ENCODE peak calls at places on chromosomes 3 and 15, in seven cellular contexts. S is T-cell; Z is CD4-positive, alpha-beta T cell; D is hippocampal formation; P is T-helper 2 cell; R is fibroblast of villous mesenchyme; I is KG1. T is an unnamed sample.
A peak's percentile ranks its signal among the peaks of the same experiment; 100 is the strongest.

GRCh38 chr15:51846463-51847230 is 17.2 kb downstream of the TMOD3 start:
- DNase-seq in S (no peak), Z (no peak), D (no peak), P (no peak), R (peak; percentile 78), I (no peak), T (no peak)

GRCh38 chr3:69866988-69867720 is 127.9 kb downstream of the MITF start:
- DNase-seq in S (no peak), Z (no peak), D (no peak), P (no peak), R (peak; percentile 56), I (no peak), T (no peak)

GRCh38 chr3:114608293-114608692 is 314.5 kb downstream of the TIGIT start:
- DNase-seq in S (no peak), Z (no peak), D (no peak), P (no peak), R (peak; percentile 89), I (no peak), T (no peak)

GRCh38 chr3:66468016-66468735 is 32.6 kb downstream of the LRIG1 start:
- DNase-seq in S (no peak), Z (no peak), D (no peak), P (no peak), R (peak; percentile 93), I (no peak), T (no peak)

GRCh38 chr3:65846936-65847335 is 191.8 kb downstream of the MAGI1 start:
- DNase-seq in S (no peak), Z (no peak), D (no peak), P (no peak), R (no peak), I (no peak), T (no peak)

GRCh38 chr3:34178415-34178814 is 380.0 kb downstream of the PDCD6IP start:
- DNase-seq in S (no peak), Z (no peak), D (no peak), P (no peak), R (no peak), I (no peak), T (no peak)

GRCh38 chr15:98904466-98905048 is 103.0 kb downstream of the PGPEP1L start:
- DNase-seq in S (no peak), Z (no peak), D (peak; percentile 48), P (no peak), R (peak; percentile 85), I (no peak), T (peak; percentile 54)

GRCh38 chr15:101022306-101022705 is 103.1 kb downstream of the LRRK1 start:
- DNase-seq in S (no peak), Z (no peak), D (no peak), P (no peak), R (no peak), I (no peak), T (no peak)

GRCh38 chr3:116946376-116946775 is 236.8 kb downstream of the TUSC7 start:
- DNase-seq in S (no peak), Z (no peak), D (no peak), P (no peak), R (no peak), I (no peak), T (no peak)

GRCh38 chr3:58572013-58572633 is 5.1 kb downstream of the FAM107A start:
- DNase-seq in S (no peak), Z (no peak), D (no peak), P (no peak), R (no peak), I (no peak), T (no peak)

GRCh38 chr3:129645291-129645690 is 38.8 kb upstream of the PLXND1 start:
- DNase-seq in S (no peak), Z (no peak), D (no peak), P (no peak), R (no peak), I (no peak), T (no peak)

T was measured in GM20000.